ENCODE peak calls at places on chromosomes 7 and 10, in four cellular contexts. W is AG04450, M is NCI-H526 treated with DMSO at 0.1 percent for 48 hours, Z is nucleus accumbens. L is an unnamed sample.
A peak's percentile ranks its signal among the peaks of the same experiment; 100 is the strongest.

GRCh38 chr7:129800901-129801300 is 151.9 kb downstream of the UBE2H start:
- DNase-seq in M (no peak), W (no peak), Z (no peak), L (no peak)

GRCh38 chr10:79132681-79133381 is 64.1 kb downstream of the ZMIZ1 start:
- DNase-seq in W (no peak), M (no peak), Z (no peak), L (no peak)

GRCh38 chr7:141262101-141262819 is 188.4 kb downstream of the TMEM178B start:
- DNase-seq in M (no peak), W (no peak), Z (no peak), L (no peak)

GRCh38 chr7:37131855-37132254 is 316.8 kb downstream of the ELMO1 start:
- DNase-seq in M (no peak), W (no peak), Z (no peak), L (no peak)

GRCh38 chr7:115724400-115725056 is 306.0 kb downstream of the TFEC start:
- DNase-seq in Z (no peak), M (peak; percentile 80), W (no peak), L (no peak)

GRCh38 chr7:30799206-30799975 is 28.2 kb downstream of the MINDY4 start:
- DNase-seq in Z (no peak), M (no peak), W (peak; percentile 75), L (peak; percentile 99)

GRCh38 chr10:91590904-91591791 is 41.7 kb downstream of the PPP1R3C start:
- DNase-seq in W (peak; percentile 81), Z (no peak), M (no peak), L (no peak)

GRCh38 chr7:73894851-73895441 is 34.0 kb downstream of the TMEM270 start:
- DNase-seq in M (no peak), Z (no peak), W (peak; percentile 78), L (peak; percentile 97)

GRCh38 chr10:110336111-110336721 is 31.5 kb upstream of the SMNDC1 start:
- DNase-seq in Z (no peak), M (no peak), W (peak; percentile 90), L (peak; percentile 94)

GRCh38 chr7:28975987-28976386 is 17.9 kb upstream of the TRIL start:
- DNase-seq in M (no peak), W (no peak), Z (no peak), L (no peak)

GRCh38 chr10:50798297-50798696 is 58.6 kb downstream of the ASAH2B start:
- DNase-seq in M (no peak), Z (no peak), W (no peak), L (no peak)

GRCh38 chr7:114997487-114998404 is 75.9 kb downstream of the MDFIC start:
- DNase-seq in Z (no peak), W (no peak), M (no peak), L (no peak)

GRCh38 chr7:104137971-104138370 is 69.8 kb downstream of the ORC5 start:
- DNase-seq in W (peak; percentile 29), M (no peak), Z (no peak), L (peak; percentile 11)

GRCh38 chr10:122740640-122741039 is 41.0 kb upstream of the C10orf120 start:
- DNase-seq in M (no peak), W (no peak), Z (no peak), L (no peak)

GRCh38 chr7:132379292-132379691 is 197.0 kb downstream of the PLXNA4 start:
- DNase-seq in Z (no peak), M (no peak), W (no peak), L (no peak)

GRCh38 chr7:121547341-121548092 is 151.4 kb upstream of the FAM3C start:
- DNase-seq in W (peak; percentile 29), M (peak; percentile 78), Z (no peak), L (no peak)

GRCh38 chr10:15223174-15223573 is 54.7 kb upstream of the NMT2 start:
- DNase-seq in W (peak; percentile 77), M (no peak), Z (no peak), L (no peak)

GRCh38 chr7:19958309-19958896 is 185.0 kb upstream of the TMEM196 start:
- DNase-seq in M (no peak), Z (no peak), W (no peak), L (peak; percentile 99)

GRCh38 chr7:158828343-158829020 is 827 bp downstream of the ESYT2 start:
- DNase-seq in Z (peak; percentile 44), M (peak; percentile 20), W (no peak), L (no peak)

GRCh38 chr10:44993922-44994751 is 6.6 kb upstream of the ZNF22 start:
- DNase-seq in M (no peak), Z (no peak), W (peak; percentile 62), L (peak; percentile 16)

GRCh38 chr7:1103009-1103788 is 15.3 kb downstream of the GPER1 start:
- DNase-seq in Z (no peak), W (no peak), M (no peak), L (no peak)

GRCh38 chr7:107179326-107180163 is 10.7 kb downstream of the HBP1 start:
- DNase-seq in M (no peak), W (no peak), Z (no peak), L (no peak)

GRCh38 chr10:119005377-119006043 is 24.0 kb upstream of the NANOS1 start:
- DNase-seq in Z (no peak), M (no peak), W (no peak), L (no peak)

GRCh38 chr7:10122573-10123100 is 851.0 kb upstream of the PHF14 start:
- DNase-seq in W (no peak), Z (peak; percentile 75), M (peak; percentile 85), L (no peak)

GRCh38 chr7:45682836-45683555 is 108.8 kb downstream of the ADCY1 start:
- DNase-seq in Z (no peak), W (no peak), M (no peak), L (no peak)

GRCh38 chr10:61456095-61456789 is 3.1 kb upstream of the TMEM26 start:
- DNase-seq in Z (no peak), M (no peak), W (no peak), L (no peak)

GRCh38 chr10:87844837-87845623 is 18.3 kb downstream of the KLLN start:
- DNase-seq in M (no peak), W (no peak), Z (no peak), L (no peak)

GRCh38 chr7:99733003-99733402 is 2.0 kb downstream of the CYP3A7 start:
- DNase-seq in Z (no peak), W (no peak), M (no peak), L (no peak)

GRCh38 chr10:122931088-122931958 is 20.9 kb downstream of the FAM24A start:
- DNase-seq in W (no peak), Z (no peak), M (peak; percentile 15), L (no peak)

GRCh38 chr10:123904834-123905409 is 13.3 kb upstream of the CPXM2 start:
- DNase-seq in Z (no peak), M (peak; percentile 7), W (no peak), L (no peak)

GRCh38 chr7:156017431-156017830 is 205.2 kb upstream of the SHH start:
- DNase-seq in W (no peak), M (no peak), Z (no peak), L (no peak)

GRCh38 chr10:46526682-46527038 is 29.8 kb downstream of the GPRIN2 start:
- DNase-seq in Z (no peak), W (no peak), M (no peak), L (no peak)

GRCh38 chr7:149879271-149879711 is 5.5 kb downstream of the ATP6V0E2 start:
- DNase-seq in W (no peak), Z (no peak), M (no peak), L (no peak)

GRCh38 chr7:1193593-1194424 is 33.8 kb upstream of the ZFAND2A start:
- DNase-seq in M (peak; percentile 29), W (no peak), Z (no peak), L (no peak)

GRCh38 chr10:124534231-124534798 is 72.7 kb downstream of the LHPP start:
- DNase-seq in W (no peak), M (no peak), Z (no peak), L (no peak)

GRCh38 chr10:124056337-124056980 is 36.9 kb downstream of the CHST15 start:
- DNase-seq in M (no peak), W (no peak), Z (no peak), L (no peak)

GRCh38 chr7:75716992-75717626 is 21.6 kb downstream of the HIP1 start:
- DNase-seq in Z (no peak), M (no peak), W (no peak), L (peak; percentile 86)